ENCODE peak calls at places on chromosomes 7 and 10, in seven cellular contexts. C is fibroblast of mammary gland; L is iPS-NIHi11; E is esophagus squamous epithelium; O is stomach; W is iris pigment epithelial cell; B is central memory CD4-positive, alpha-beta T cell. A is an unnamed sample.

GRCh38 chr7:149707448-149707886 is 65.9 kb downstream of the ZNF467 start:
- DNase-seq in W (no peak), C (peak), E (no peak), L (no peak), O (no peak), B (no peak), A (no peak)

GRCh38 chr10:118776960-118777359 is 22.2 kb upstream of the CACUL1 start:
- DNase-seq in W (no peak), B (no peak), E (no peak), O (no peak), L (no peak), C (no peak), A (no peak)

GRCh38 chr7:81831883-81832282 is 62.0 kb upstream of the HGF start:
- DNase-seq in O (no peak), C (no peak), W (no peak), E (no peak), L (no peak), B (no peak), A (no peak)

GRCh38 chr10:61918989-61919388 is 17.5 kb downstream of the ARID5B start:
- DNase-seq in W (no peak), B (no peak), E (no peak), C (no peak), O (no peak), L (no peak), A (no peak)

GRCh38 chr10:26556756-26557640 is 118.9 kb downstream of the APBB1IP start:
- DNase-seq in W (peak), L (peak), B (peak), E (no peak), C (peak), O (no peak), A (peak)

GRCh38 chr10:110919349-110919931 is at the start of gene SHOC2:
- DNase-seq in E (peak), L (no peak), B (peak), C (no peak), W (peak), O (peak), A (peak)

GRCh38 chr7:74519395-74519794 is 65.7 kb downstream of the GTF2IRD1 start:
- DNase-seq in C (no peak), B (no peak), L (no peak), E (no peak), W (no peak), O (no peak), A (no peak)

GRCh38 chr7:105792488-105793370 is 83.7 kb downstream of the ATXN7L1 start:
- DNase-seq in L (no peak), O (no peak), E (no peak), B (no peak), W (no peak), C (no peak), A (no peak)

GRCh38 chr7:128163473-128163872 is 77.6 kb upstream of the LEP start:
- DNase-seq in O (no peak), E (no peak), W (no peak), B (no peak), L (no peak), C (no peak), A (peak)

GRCh38 chr7:128124786-128125185 is 93.5 kb upstream of the LRRC4 start:
- DNase-seq in C (no peak), W (no peak), B (no peak), L (no peak), E (no peak), O (no peak), A (no peak)

GRCh38 chr10:131641231-131641630 is 259.6 kb upstream of the PPP2R2D start:
- DNase-seq in B (no peak), O (peak), C (no peak), L (no peak), E (no peak), W (no peak), A (no peak)

GRCh38 chr7:32507416-32507815 is 12.1 kb downstream of the AVL9 start:
- DNase-seq in C (peak), E (no peak), O (no peak), W (peak), L (no peak), B (no peak), A (no peak)

GRCh38 chr10:71434760-71435394 is 38.2 kb downstream of the CDH23 start:
- DNase-seq in C (no peak), W (no peak), E (no peak), B (no peak), O (no peak), L (peak), A (peak)

GRCh38 chr10:5567477-5567876 is 42.7 kb downstream of the CALML3 start:
- DNase-seq in W (no peak), L (no peak), B (no peak), E (no peak), C (no peak), O (no peak), A (no peak)

GRCh38 chr10:27709304-27709703 is 36.3 kb downstream of the MKX start:
- DNase-seq in O (no peak), E (no peak), L (no peak), B (no peak), W (no peak), C (no peak), A (no peak)

GRCh38 chr10:129910861-129911260 is 53.2 kb downstream of the EBF3 start:
- DNase-seq in W (no peak), E (no peak), C (no peak), O (no peak), B (no peak), L (no peak), A (no peak)

GRCh38 chr7:129739427-129739826 is 127.9 kb downstream of the NRF1 start:
- DNase-seq in E (no peak), L (no peak), O (no peak), B (no peak), W (peak), C (peak), A (no peak)

GRCh38 chr10:124232686-124233545 is 139.5 kb upstream of the CHST15 start:
- DNase-seq in B (no peak), W (no peak), C (no peak), O (no peak), E (no peak), L (no peak), A (no peak)

GRCh38 chr7:99395616-99396327 is 12.6 kb downstream of the PDAP1 start:
- DNase-seq in O (no peak), L (no peak), E (no peak), W (no peak), C (no peak), B (no peak), A (no peak)

GRCh38 chr10:3897156-3897555 is 112.1 kb upstream of the KLF6 start:
- DNase-seq in O (no peak), E (no peak), C (peak), L (no peak), W (peak), B (no peak), A (no peak)

GRCh38 chr7:18927134-18927533 is 190.3 kb downstream of the TWIST1 start:
- DNase-seq in E (no peak), B (no peak), O (no peak), W (peak), C (peak), L (no peak), A (no peak)

GRCh38 chr7:20217193-20217948 is at the start of gene MACC1:
- DNase-seq in C (no peak), L (peak), B (no peak), W (no peak), O (peak), E (peak), A (peak)

GRCh38 chr7:48426966-48427555 is 255.8 kb downstream of the ABCA13 start:
- DNase-seq in L (no peak), B (no peak), O (no peak), E (no peak), W (peak), C (peak), A (no peak)

GRCh38 chr10:24771943-24772747 is 48.5 kb upstream of the ARHGAP21 start:
- DNase-seq in E (no peak), C (no peak), O (no peak), L (no peak), W (peak), B (no peak), A (no peak)

GRCh38 chr10:46282460-46283216 is 4.2 kb upstream of the ANTXRL start:
- DNase-seq in O (peak), C (peak), B (peak), L (peak), W (peak), E (no peak), A (peak)

GRCh38 chr10:10293431-10293830 is 724.2 kb upstream of the CELF2 start:
- DNase-seq in C (peak), E (no peak), B (no peak), W (peak), L (peak), O (no peak), A (peak)

GRCh38 chr7:121167971-121168370 is 160.8 kb upstream of the WNT16 start:
- DNase-seq in B (no peak), L (no peak), C (peak), O (no peak), W (peak), E (no peak), A (no peak)

GRCh38 chr10:73576890-73577591 is 14.1 kb downstream of the USP54 start:
- DNase-seq in L (no peak), O (no peak), E (no peak), W (peak), C (no peak), B (no peak), A (no peak)

GRCh38 chr7:93279541-93279940 is 47.4 kb downstream of the VPS50 start:
- DNase-seq in B (no peak), W (peak), O (no peak), E (no peak), C (no peak), L (no peak), A (no peak)

GRCh38 chr7:40711706-40712105 is 576.9 kb downstream of the SUGCT start:
- DNase-seq in O (no peak), W (no peak), E (no peak), C (no peak), L (no peak), B (no peak), A (no peak)

GRCh38 chr10:18409599-18410397 is 241.6 kb downstream of the NSUN6 start:
- DNase-seq in E (no peak), L (no peak), C (no peak), O (no peak), B (no peak), W (no peak), A (no peak)

GRCh38 chr7:73577627-73578341 is 595 bp downstream of the TBL2 start:
- DNase-seq in L (no peak), C (no peak), B (no peak), W (peak), O (no peak), E (no peak), A (no peak)

GRCh38 chr10:113746188-113746950 is 5.1 kb upstream of the PLEKHS1 start:
- DNase-seq in E (no peak), B (no peak), C (no peak), O (no peak), L (no peak), W (peak), A (no peak)

GRCh38 chr7:101140746-101141382 is 13.4 kb upstream of the AP1S1 start:
- DNase-seq in W (no peak), L (no peak), B (no peak), C (no peak), O (no peak), E (no peak), A (no peak)

GRCh38 chr10:33697016-33697415 is 362.5 kb upstream of the NRP1 start:
- DNase-seq in E (no peak), O (no peak), L (no peak), W (no peak), B (no peak), C (peak), A (no peak)

GRCh38 chr7:90701771-90702170 is 105.7 kb downstream of the CDK14 start:
- DNase-seq in O (no peak), B (no peak), C (no peak), E (no peak), W (no peak), L (peak), A (peak)